ENCODE peak calls at places on chromosomes 16 and 17, in four cellular contexts. I is colonic mucosa; Z is T1000; G is CD4-positive, alpha-beta memory T cell. R is an unnamed sample.

GRCh38 chr17:18963126-18964017 is 11.4 kb downstream of the SLC5A10 start:
- DNase-seq in G (no peak), I (peak), Z (no peak), R (no peak)

GRCh38 chr17:8711291-8711690 is 33.3 kb downstream of the CCDC42 start:
- DNase-seq in Z (no peak), I (no peak), G (no peak), R (no peak)

GRCh38 chr17:50375858-50376538 is 3.0 kb downstream of the EME1 start:
- DNase-seq in I (peak), Z (no peak), G (no peak), R (no peak)

GRCh38 chr17:81509687-81510523 is 2.7 kb downstream of the ACTG1 start:
- DNase-seq in G (peak), Z (no peak), I (peak), R (peak)

GRCh38 chr16:69301861-69302260 is 9.3 kb upstream of the VPS4A start:
- DNase-seq in G (no peak), Z (no peak), I (no peak), R (no peak)

GRCh38 chr17:77186141-77186604 is 45.4 kb downstream of the SEC14L1 start:
- DNase-seq in I (no peak), G (no peak), Z (no peak), R (no peak)

GRCh38 chr17:9529033-9529748 is 46.4 kb downstream of the STX8 start:
- DNase-seq in Z (no peak), I (no peak), G (no peak), R (no peak)

GRCh38 chr16:55655709-55656694 is at the start of gene SLC6A2:
- DNase-seq in Z (no peak), G (no peak), I (no peak), R (no peak)

GRCh38 chr17:61307905-61308886 is 91.4 kb upstream of the TBX2 start:
- DNase-seq in Z (peak), I (no peak), G (no peak), R (no peak)

GRCh38 chr16:67530013-67530939 is 1.6 kb downstream of the RIPOR1 start:
- DNase-seq in Z (peak), I (peak), G (no peak), R (peak)

GRCh38 chr16:28984619-28985135 is at the start of gene LAT:
- DNase-seq in Z (no peak), G (peak), I (peak), R (no peak)

GRCh38 chr17:50055426-50056216 is at the start of gene ITGA3:
- DNase-seq in I (peak), Z (peak), G (peak), R (peak)

GRCh38 chr17:71585540-71585939 is 535.3 kb upstream of the SOX9 start:
- DNase-seq in G (no peak), I (no peak), Z (no peak), R (no peak)

GRCh38 chr16:30335598-30336474 is 19.3 kb downstream of the CD2BP2 start:
- DNase-seq in Z (peak), G (no peak), I (peak), R (peak)

GRCh38 chr17:76732734-76733617 is 4.2 kb downstream of the SRSF2 start:
- DNase-seq in Z (no peak), I (no peak), G (no peak), R (no peak)

GRCh38 chr16:83253526-83253925 is 554.3 kb upstream of the HSBP1 start:
- DNase-seq in Z (no peak), G (no peak), I (no peak), R (no peak)

GRCh38 chr17:37488009-37488604 is 1.6 kb upstream of the DUSP14 start:
- DNase-seq in Z (peak), G (peak), I (no peak), R (no peak)

GRCh38 chr16:67555795-67556212 is 6.5 kb upstream of the CTCF start:
- DNase-seq in G (peak), Z (no peak), I (no peak), R (no peak)

GRCh38 chr17:12613566-12613965 is 52.1 kb upstream of the MYOCD start:
- DNase-seq in I (no peak), Z (no peak), G (no peak), R (no peak)

GRCh38 chr17:81420769-81421462 is 25.7 kb downstream of the BAHCC1 start:
- DNase-seq in Z (no peak), G (no peak), I (no peak), R (no peak)

GRCh38 chr16:19715566-19715965 is 2.5 kb downstream of the KNOP1 start:
- DNase-seq in I (no peak), G (no peak), Z (no peak), R (no peak)

GRCh38 chr17:18217412-18218015 is 7.9 kb upstream of the LLGL1 start:
- DNase-seq in Z (peak), I (peak), G (peak), R (peak)

GRCh38 chr17:42337442-42337841 is 49.1 kb downstream of the STAT5A start:
- DNase-seq in I (no peak), Z (no peak), G (peak), R (no peak)

GRCh38 chr16:54657058-54657708 is 273.5 kb upstream of the IRX5 start:
- DNase-seq in I (no peak), Z (no peak), G (no peak), R (no peak)

GRCh38 chr17:81572499-81573030 is 20.4 kb upstream of the FAAP100 start:
- DNase-seq in Z (no peak), I (no peak), G (no peak), R (peak)

GRCh38 chr16:71513302-71513701 is 12.9 kb upstream of the CHST4 start:
- DNase-seq in I (no peak), G (no peak), Z (no peak), R (no peak)

GRCh38 chr17:17159571-17159970 is 46.6 kb downstream of the PLD6 start:
- DNase-seq in I (no peak), G (no peak), Z (no peak), R (no peak)

GRCh38 chr16:74025-74424 is 1.6 kb upstream of the RHBDF1 start:
- DNase-seq in I (no peak), Z (no peak), G (no peak), R (no peak)

GRCh38 chr16:7137560-7138330 is 194.9 kb upstream of the RBFOX1 start:
- DNase-seq in G (no peak), Z (no peak), I (no peak), R (no peak)

GRCh38 chr16:78571880-78572279 is 472.4 kb downstream of the WWOX start:
- DNase-seq in G (no peak), I (no peak), Z (no peak), R (no peak)

GRCh38 chr17:7441202-7441705 is 1.9 kb downstream of the FGF11 start:
- DNase-seq in I (no peak), Z (no peak), G (no peak), R (no peak)

GRCh38 chr16:57044931-57045693 is 47.3 kb upstream of the CPNE2 start:
- DNase-seq in I (no peak), G (no peak), Z (no peak), R (no peak)

GRCh38 chr16:74667215-74667765 is 613 bp upstream of the RFWD3 start:
- DNase-seq in I (peak), Z (no peak), G (peak), R (peak)